ENCODE peak calls at places on chromosomes 16 and 17, in four cellular contexts. C is mesenchymal stem cell, T is esophagus squamous epithelium, I is GM12865. V is an unnamed sample.

GRCh38 chr17:61475726-61476125 is 23.5 kb downstream of the TBX4 start:
- DNase-seq in T (no peak), I (no peak), C (peak; percentile 42), V (no peak)

GRCh38 chr17:10117581-10118001 is 80.8 kb downstream of the GAS7 start:
- DNase-seq in I (no peak), C (no peak), T (no peak), V (no peak)

GRCh38 chr17:77815127-77815905 is 143.2 kb upstream of the TNRC6C start:
- DNase-seq in T (no peak), C (no peak), I (no peak), V (no peak)

GRCh38 chr17:13311301-13311700 is 290.4 kb downstream of the HS3ST3A1 start:
- DNase-seq in C (peak; percentile 50), I (no peak), T (no peak), V (no peak)

GRCh38 chr17:76911299-76912007 is 43.2 kb downstream of the MGAT5B start:
- DNase-seq in T (no peak), I (no peak), C (no peak), V (no peak)

GRCh38 chr16:81251871-81252270 is 13.4 kb downstream of the BCO1 start:
- DNase-seq in C (peak; percentile 95), I (no peak), T (no peak), V (no peak)

GRCh38 chr17:20246692-20247091 is 220.6 kb downstream of the LGALS9B start:
- DNase-seq in T (no peak), I (no peak), C (no peak), V (no peak)

GRCh38 chr17:41772586-41773189 is 13.8 kb downstream of the JUP start:
- DNase-seq in I (no peak), C (no peak), T (no peak), V (no peak)

GRCh38 chr16:74623846-74624245 is 16.9 kb upstream of the GLG1 start:
- DNase-seq in T (no peak), I (no peak), C (no peak), V (no peak)

GRCh38 chr16:79006206-79006605 is 594.3 kb downstream of the MAF start:
- DNase-seq in C (no peak), I (no peak), T (no peak), V (no peak)

GRCh38 chr16:47611042-47611441 is 149.9 kb downstream of the PHKB start:
- DNase-seq in T (no peak), C (no peak), I (no peak), V (no peak)

GRCh38 chr17:35028531-35029262 is 34.8 kb downstream of the RFFL start:
- DNase-seq in I (peak; percentile 18), C (no peak), T (no peak), V (no peak)

GRCh38 chr17:48609754-48610281 is 999 bp downstream of the HOXB7 start:
- DNase-seq in I (no peak), T (no peak), C (no peak), V (no peak)

GRCh38 chr16:22675745-22676540 is 138.0 kb upstream of the HS3ST2 start:
- DNase-seq in T (no peak), I (no peak), C (no peak), V (no peak)

DNA sequence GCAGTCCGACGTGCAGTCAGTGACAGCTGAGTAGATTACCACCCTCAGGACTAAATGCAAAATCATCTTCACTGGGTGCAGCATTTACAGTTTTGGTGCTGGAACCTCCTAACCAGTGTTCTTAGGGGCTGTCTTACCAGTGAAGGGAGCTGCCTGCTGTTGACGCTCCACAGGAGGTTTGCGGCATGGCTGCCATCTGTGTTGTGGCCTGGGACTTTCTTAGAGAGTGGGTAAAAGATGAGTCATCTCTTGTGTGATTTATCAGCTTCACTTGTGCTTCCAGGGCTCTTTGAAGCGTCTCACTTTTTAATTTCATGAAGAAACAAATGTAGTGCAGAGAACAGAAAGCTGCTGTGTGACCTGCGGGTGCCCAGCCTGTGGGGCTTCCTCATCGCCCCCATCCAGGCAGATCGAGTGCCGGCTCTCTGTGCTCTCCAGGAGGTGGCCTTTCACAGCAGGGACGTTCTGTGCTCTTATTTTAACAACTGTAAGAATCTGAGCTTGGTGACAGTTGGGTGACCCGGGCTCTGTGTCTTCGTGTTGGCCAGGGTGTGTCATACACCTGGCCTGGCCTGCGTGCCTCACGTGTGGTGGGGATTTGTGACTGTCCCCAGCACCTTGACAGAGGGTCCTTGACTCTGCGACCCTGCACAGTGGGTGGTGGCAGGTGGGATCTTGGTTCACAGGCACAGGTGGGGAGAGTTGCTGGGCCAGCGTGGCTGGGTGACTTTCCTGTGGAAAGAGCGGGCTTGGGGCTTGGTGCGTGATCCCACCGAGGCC is 24.3 kb upstream of the ZNF750 start:
- DNase-seq in I (peak; percentile 97), T (no peak), C (peak; percentile 95), V (no peak)
- H3K4me3 ChIP-seq in I (peak overlapping the region; percentile 64), T (no peak overlapping the region), C (no peak overlapping the region), V (no peak overlapping the region)

GRCh38 chr17:50056217-50056960 is 479 bp downstream of the ITGA3 start:
- DNase-seq in C (peak; percentile 66), I (peak; percentile 81), T (no peak), V (no peak)
- H3K4me3 ChIP-seq in C (peak overlapping the region; percentile 84), I (peak overlapping the region; percentile 68), T (peak overlapping the region; percentile 84), V (peak overlapping the region; percentile 89)

GRCh38 chr17:59329558-59330313 is 1.7 kb upstream of the YPEL2 start:
- DNase-seq in I (peak; percentile 81), T (no peak), C (peak; percentile 90), V (peak; percentile 53)

GRCh38 chr17:59331929-59332889 is 754 bp downstream of the YPEL2 start:
- DNase-seq in C (peak; percentile 34), I (peak; percentile 30), T (no peak), V (no peak)

GRCh38 chr17:59331129-59331928 is at the start of gene YPEL2:
- DNase-seq in C (peak; percentile 96), T (peak; percentile 48), I (peak; percentile 94), V (no peak)

GRCh38 chr17:59328534-59329095 is 2.8 kb upstream of the YPEL2 start:
- DNase-seq in I (no peak), C (peak; percentile 38), T (no peak), V (no peak)

DNA sequence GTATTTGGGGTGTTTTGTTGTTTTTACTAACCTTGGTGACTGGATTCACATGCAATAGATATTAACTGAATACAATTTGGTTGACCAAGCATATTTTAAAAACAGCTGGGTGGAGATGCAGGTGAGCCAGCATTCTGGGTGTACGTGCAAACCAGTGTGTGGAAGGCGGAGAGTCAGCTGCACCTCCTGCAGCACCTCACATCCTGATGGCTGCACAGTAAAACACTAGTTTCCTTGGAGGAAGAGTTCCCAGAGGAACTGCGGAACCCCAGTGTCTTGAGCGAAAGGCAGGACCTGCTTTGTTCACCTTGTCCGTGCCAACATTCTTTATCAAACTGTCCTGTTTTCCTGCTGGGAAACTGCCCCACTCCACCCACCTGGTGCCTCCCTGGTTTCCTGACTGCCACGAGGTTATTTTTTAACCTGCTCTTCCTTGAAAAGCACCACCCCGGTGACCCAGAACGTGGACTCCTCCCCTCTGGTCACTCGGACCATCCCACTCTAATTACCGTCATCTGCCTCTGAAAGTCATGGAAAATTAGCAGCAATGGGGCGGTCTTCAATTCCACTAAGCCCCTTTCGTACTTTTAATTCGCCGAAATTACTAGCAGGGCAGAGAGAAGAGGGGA is 1.0 kb upstream of the YPEL2 start:
- DNase-seq in I (no peak), C (peak; percentile 54), T (no peak), V (peak; percentile 83)
- H3K4me3 ChIP-seq in I (no peak overlapping the region), C (peak overlapping the region; percentile 19), T (peak overlapping the region; percentile 90), V (peak overlapping the region; percentile 86)

GRCh38 chr17:5209396-5209795 is 17.7 kb upstream of the ZNF594 start:
- DNase-seq in I (no peak), C (peak; percentile 7), T (no peak), V (no peak)

GRCh38 chr17:5211458-5211857 is 19.8 kb upstream of the ZNF594 start:
- DNase-seq in T (no peak), C (no peak), I (no peak), V (no peak)

GRCh38 chr17:5210853-5211252 is 19.2 kb upstream of the ZNF594 start:
- DNase-seq in C (no peak), I (peak; percentile 59), T (no peak), V (no peak)

GRCh38 chr17:5210091-5210490 is 18.4 kb upstream of the ZNF594 start:
- DNase-seq in T (no peak), C (no peak), I (peak; percentile 48), V (no peak)
- H3K4me3 ChIP-seq in T (no peak overlapping the region), C (no peak overlapping the region), I (no peak overlapping the region), V (no peak overlapping the region)

GRCh38 chr16:85991856-85992255 is 92.9 kb downstream of the IRF8 start:
- DNase-seq in C (no peak), I (no peak), T (no peak), V (no peak)

GRCh38 chr16:85994492-85995433 is 95.8 kb downstream of the IRF8 start:
- DNase-seq in I (peak; percentile 68), T (no peak), C (no peak), V (no peak)

GRCh38 chr16:85991425-85991824 is 92.5 kb downstream of the IRF8 start:
- DNase-seq in T (no peak), C (no peak), I (no peak), V (no peak)

GRCh38 chr16:85990861-85991301 is 91.9 kb downstream of the IRF8 start:
- DNase-seq in C (no peak), T (no peak), I (peak; percentile 88), V (no peak)

GRCh38 chr16:85992779-85993178 is 93.8 kb downstream of the IRF8 start:
- DNase-seq in I (no peak), T (no peak), C (no peak), V (no peak)
- H3K4me3 ChIP-seq in I (no peak overlapping the region), T (no peak overlapping the region), C (no peak overlapping the region), V (no peak overlapping the region)

GRCh38 chr17:40329981-40330794 is 21.2 kb downstream of the RARA start:
- DNase-seq in T (no peak), I (no peak), C (no peak), V (no peak)
- H3K4me3 ChIP-seq in T (no peak overlapping the region), I (no peak overlapping the region), C (no peak overlapping the region), V (no peak overlapping the region)

V was measured in epithelial cell of proximal tubule.